ENCODE peak calls at places on chromosomes 11 and 22, in ten cellular contexts. C is lower lobe of right lung, F is HT1080, A is EH, H is GM18507, X is RKO, I is HEK293T, Q is Kasumi-1, M is lung, K is PC-3. N is an unnamed sample.

GRCh38 chr11:61160487-61161189 is 588 bp downstream of the VPS37C start:
- DNase-seq in C (no peak), F (no peak), A (peak), H (no peak), X (peak), I (no peak), Q (no peak), M (no peak), K (peak), N (no peak)

GRCh38 chr22:21963286-21963685 is 10.6 kb upstream of the PPM1F start:
- DNase-seq in C (no peak), F (no peak), A (no peak), H (no peak), X (no peak), I (no peak), Q (no peak), M (no peak), K (no peak), N (no peak)

GRCh38 chr11:59141673-59142460 is 789 bp upstream of the FAM111A start:
- DNase-seq in C (no peak), F (peak), A (peak), H (no peak), X (peak), I (no peak), Q (no peak), M (no peak), K (peak), N (no peak)

GRCh38 chr11:68409748-68410344 is 50.7 kb upstream of the PPP6R3 start:
- DNase-seq in C (no peak), F (no peak), A (no peak), H (no peak), X (no peak), I (no peak), Q (no peak), M (no peak), K (no peak), N (no peak)

GRCh38 chr11:111918390-111919256 is at the start of gene C11orf52:
- DNase-seq in C (peak), F (peak), A (peak), H (no peak), X (no peak), I (peak), Q (no peak), M (peak), K (peak), N (no peak)

GRCh38 chr11:94925422-94926270 is 47.7 kb downstream of the CWC15 start:
- DNase-seq in C (no peak), F (no peak), A (peak), H (no peak), X (no peak), I (no peak), Q (no peak), M (no peak), K (no peak), N (no peak)

GRCh38 chr11:7667460-7667859 is 5.8 kb downstream of the CYB5R2 start:
- DNase-seq in C (no peak), F (no peak), A (no peak), H (no peak), X (no peak), I (no peak), Q (no peak), M (no peak), K (no peak), N (no peak)

GRCh38 chr11:108647701-108648527 is 17.0 kb upstream of the DDX10 start:
- DNase-seq in C (peak), F (peak), A (peak), H (peak), X (peak), I (peak), Q (peak), M (peak), K (peak), N (peak)

N was measured in AG04449.